ENCODE peak calls at places on chromosomes 4 and X, in five cellular contexts. O is SK-N-MC, U is erythroblast, R is mammary epithelial cell, T is HEK293T. A is an unnamed sample.

GRCh38 chrX:23387826-23388225 is 53.2 kb downstream of the PTCHD1 start:
- DNase-seq in O (no peak), U (no peak), R (no peak), T (no peak), A (no peak)

GRCh38 chrX:64206556-64207162 is 1.2 kb upstream of the AMER1 start:
- DNase-seq in O (no peak), U (no peak), R (peak), T (no peak), A (no peak)

GRCh38 chrX:23515028-23515427 is 152.3 kb upstream of the PRDX4 start:
- DNase-seq in O (no peak), U (no peak), R (peak), T (no peak), A (no peak)

GRCh38 chrX:16743604-16744325 is 24.4 kb downstream of the SYAP1 start:
- DNase-seq in O (no peak), U (no peak), R (peak), T (no peak), A (peak)

GRCh38 chrX:119189586-119189985 is 46.5 kb upstream of the PGRMC1 start:
- DNase-seq in O (no peak), U (no peak), R (no peak), T (no peak), A (no peak)

GRCh38 chr4:151600432-151600831 is 160.4 kb downstream of the GATB start:
- DNase-seq in O (no peak), U (no peak), R (peak), T (no peak), A (no peak)

GRCh38 chr4:188299161-188299560 is 159.9 kb downstream of the TRIML1 start:
- DNase-seq in O (no peak), U (no peak), R (no peak), T (no peak), A (no peak)

GRCh38 chrX:39950035-39950688 is 147.6 kb downstream of the BCOR start:
- DNase-seq in O (no peak), U (no peak), R (peak), T (no peak), A (no peak)

GRCh38 chrX:63275127-63275526 is 76.0 kb downstream of the SPIN4 start:
- DNase-seq in O (no peak), U (no peak), R (peak), T (peak), A (peak)

GRCh38 chr4:74671074-74671698 is 123.1 kb downstream of the BTC start:
- DNase-seq in O (peak), U (peak), R (peak), T (peak), A (peak)

GRCh38 chrX:9888953-9889470 is 78.1 kb upstream of the CLDN34 start:
- DNase-seq in O (no peak), U (no peak), R (no peak), T (no peak), A (no peak)

GRCh38 chr4:78644744-78645330 is 93.3 kb downstream of the ANXA3 start:
- DNase-seq in O (no peak), U (peak), R (peak), T (peak), A (peak)

GRCh38 chr4:6200011-6200921 is at the start of gene JAKMIP1:
- DNase-seq in O (no peak), U (peak), R (peak), T (peak), A (peak)

GRCh38 chr4:39706334-39706733 is 8.4 kb downstream of the UBE2K start:
- DNase-seq in O (no peak), U (no peak), R (peak), T (no peak), A (peak)

GRCh38 chr4:140702096-140702757 is 54.0 kb downstream of the TBC1D9 start:
- DNase-seq in O (no peak), U (no peak), R (peak), T (no peak), A (no peak)

GRCh38 chr4:4847011-4847410 is 12.5 kb upstream of the MSX1 start:
- DNase-seq in O (no peak), U (no peak), R (no peak), T (no peak), A (no peak)

GRCh38 chr4:15314974-15315373 is 112.9 kb upstream of the C1QTNF7 start:
- DNase-seq in O (no peak), U (no peak), R (peak), T (no peak), A (no peak)

GRCh38 chr4:81459233-81459632 is 12.5 kb downstream of the RASGEF1B start:
- DNase-seq in O (no peak), U (no peak), R (no peak), T (no peak), A (no peak)

GRCh38 chr4:111136438-111136837 is 513.6 kb upstream of the PITX2 start:
- DNase-seq in O (peak), U (no peak), R (no peak), T (no peak), A (peak)

GRCh38 chr4:23887989-23888388 is 1.9 kb downstream of the PPARGC1A start:
- DNase-seq in O (no peak), U (no peak), R (no peak), T (no peak), A (no peak)

A was measured in A549.